ENCODE peak calls at places on chromosome 2, in five cellular contexts. U, P, K, R and B are unnamed samples.

GRCh38 chr2:112194480-112194879 is 56.3 kb downstream of the FBLN7 start:
- DNase-seq in K (no peak), P (no peak), R (no peak), U (no peak), B (no peak)

GRCh38 chr2:74849228-74849892 is 15.4 kb downstream of the HK2 start:
- DNase-seq in R (no peak), P (no peak), K (peak), U (peak), B (peak)

GRCh38 chr2:5524551-5524950 is 167.6 kb upstream of the SOX11 start:
- DNase-seq in R (no peak), U (no peak), P (no peak), K (no peak), B (no peak)

GRCh38 chr2:26724784-26725515 is 32.4 kb downstream of the KCNK3 start:
- DNase-seq in K (no peak), P (no peak), U (no peak), R (no peak), B (no peak)

GRCh38 chr2:240598311-240598911 is 11.9 kb downstream of the CAPN10 start:
- DNase-seq in R (peak), K (no peak), P (no peak), U (no peak), B (no peak)

GRCh38 chr2:56013475-56013874 is 89.9 kb upstream of the EFEMP1 start:
- DNase-seq in U (no peak), R (no peak), P (no peak), K (no peak), B (no peak)

GRCh38 chr2:96325038-96325883 is at the start of gene ITPRIPL1:
- DNase-seq in R (peak), U (no peak), K (no peak), P (no peak), B (no peak)

GRCh38 chr2:170886391-170886790 is 42.7 kb upstream of the GORASP2 start:
- DNase-seq in R (no peak), U (peak), P (no peak), K (peak), B (peak)

GRCh38 chr2:15939854-15940660 is at the start of gene MYCN:
- DNase-seq in K (no peak), R (peak), U (no peak), P (peak), B (peak)

GRCh38 chr2:182863642-182864041 is 2.8 kb downstream of the FRZB start:
- DNase-seq in P (no peak), K (no peak), R (no peak), U (no peak), B (no peak)

GRCh38 chr2:219569635-219570034 is 1.7 kb downstream of the OBSL1 start:
- DNase-seq in R (no peak), P (no peak), K (no peak), U (no peak), B (no peak)

GRCh38 chr2:122736279-122736678 is 980.8 kb downstream of the TSN start:
- DNase-seq in K (peak), U (peak), R (no peak), P (no peak), B (no peak)

GRCh38 chr2:151729416-151729811 is 4.9 kb downstream of the NEB start:
- DNase-seq in R (no peak), K (no peak), U (no peak), P (no peak), B (no peak)

GRCh38 chr2:197453914-197454398 is 604 bp downstream of the COQ10B start:
- DNase-seq in U (peak), K (no peak), P (peak), R (no peak), B (peak)

GRCh38 chr2:55926246-55926645 is 2.7 kb upstream of the EFEMP1 start:
- DNase-seq in R (no peak), P (no peak), U (no peak), K (no peak), B (no peak)

GRCh38 chr2:24261441-24261840 is 86.6 kb downstream of the FAM228A start:
- DNase-seq in P (no peak), R (no peak), U (no peak), K (no peak), B (no peak)

DNA sequence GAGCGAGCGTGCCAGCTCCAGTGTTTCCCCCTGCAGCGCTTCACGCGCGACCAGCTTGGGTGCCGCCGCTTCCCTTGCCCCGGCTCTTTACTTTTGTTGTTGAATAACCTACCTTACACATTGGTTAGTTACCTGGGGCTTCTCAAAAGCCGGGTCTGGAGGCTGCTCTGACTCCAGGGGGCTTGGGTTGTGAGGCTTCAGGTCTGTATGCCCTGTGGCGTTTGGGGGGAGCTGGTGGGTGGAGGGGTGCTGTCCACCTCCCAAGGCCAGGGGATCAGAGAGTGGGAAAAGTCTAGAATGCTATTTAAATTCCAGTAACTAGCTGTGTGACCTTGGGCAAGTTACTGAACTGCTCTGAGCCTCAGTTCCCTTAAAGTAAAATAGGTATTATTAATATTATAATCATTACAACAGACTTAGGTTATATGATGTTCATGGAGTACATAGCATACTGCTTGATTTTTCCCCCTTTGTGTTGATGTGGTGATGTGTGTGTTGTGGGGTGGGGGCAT is 770 bp downstream of the LYPD6B start:
- DNase-seq in P (no peak), R (no peak), K (no peak), U (no peak), B (no peak)
- H3K4me3 ChIP-seq in P (peak), R (no peak), K (peak), U (no peak), B (peak)

GRCh38 chr2:37650548-37651101 is 20.8 kb downstream of the CDC42EP3 start:
- DNase-seq in R (no peak), U (no peak), P (no peak), K (no peak), B (no peak)

GRCh38 chr2:37649518-37649917 is 21.9 kb downstream of the CDC42EP3 start:
- DNase-seq in K (no peak), R (no peak), P (no peak), U (no peak), B (no peak)

GRCh38 chr2:37647941-37648315 is 23.5 kb downstream of the CDC42EP3 start:
- DNase-seq in P (no peak), U (no peak), R (no peak), K (no peak), B (peak)

GRCh38 chr2:37645836-37646235 is 25.6 kb downstream of the CDC42EP3 start:
- DNase-seq in K (no peak), R (no peak), U (no peak), P (no peak), B (no peak)

DNA sequence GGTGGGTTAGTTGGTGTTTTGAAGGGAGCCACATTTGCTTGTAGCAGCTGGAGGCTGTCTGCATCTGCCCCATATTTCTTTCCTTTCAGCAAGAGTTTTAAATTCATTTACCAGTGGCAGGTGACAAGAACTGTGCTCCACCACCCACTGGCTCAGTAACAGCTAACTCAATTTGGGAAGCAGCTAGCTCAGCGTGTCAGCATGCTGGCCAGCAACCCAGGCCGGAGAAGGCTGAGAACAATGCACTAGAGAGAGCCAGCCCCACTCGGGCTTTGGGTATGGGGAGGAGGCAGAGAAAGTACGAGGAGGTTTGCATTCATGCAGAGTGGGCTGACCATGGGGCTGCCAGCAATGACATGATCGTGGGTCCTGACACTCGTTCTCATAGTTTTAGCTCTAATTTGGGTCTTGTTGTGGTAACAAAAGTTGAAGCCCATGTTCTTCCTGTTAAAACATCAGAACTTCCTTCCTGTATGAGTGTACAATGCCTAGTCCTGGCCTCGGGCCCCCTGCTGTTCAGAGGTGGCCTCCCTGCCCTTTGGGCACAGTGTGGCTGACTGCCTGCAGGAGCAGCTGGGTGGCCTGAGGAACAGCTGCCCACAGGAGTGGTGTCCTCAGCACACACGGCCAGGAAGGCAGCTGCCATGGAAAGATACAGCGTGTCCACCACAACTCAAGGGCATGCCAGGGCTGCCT is 23.0 kb downstream of the CDC42EP3 start:
- DNase-seq in R (no peak), P (peak), K (no peak), U (no peak), B (no peak)
- TF ChIP-seq CTCF in R (no peak), P (no peak), K (no peak), U (peak), B (no peak)

DNA sequence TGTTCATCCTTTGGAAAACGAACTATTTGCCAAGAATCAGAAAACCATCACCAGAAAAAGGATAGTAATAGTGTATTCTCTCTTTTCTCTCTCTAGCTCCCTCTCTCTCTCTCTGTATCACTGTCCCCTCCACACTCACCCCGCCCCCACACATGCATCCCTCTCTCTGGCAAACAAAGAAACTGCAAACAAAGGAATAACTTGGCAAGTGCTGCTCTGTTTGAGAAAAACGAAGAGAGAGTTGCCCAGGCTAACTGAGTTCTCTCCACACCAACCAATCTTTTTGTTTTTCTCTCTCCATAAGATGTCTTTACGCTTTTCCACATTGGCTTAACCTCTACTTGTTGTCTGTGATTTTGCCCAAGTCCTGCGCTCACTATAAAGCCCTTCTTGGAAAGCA is 316.2 kb downstream of the EPHA4 start:
- DNase-seq in P (no peak), U (no peak), K (no peak), R (no peak), B (no peak)
- H3K4me3 ChIP-seq in P (no peak), U (no peak), K (no peak), R (no peak), B (no peak)

GRCh38 chr2:39696838-39697237 is 31.1 kb downstream of the TMEM178A start:
- DNase-seq in P (no peak), K (peak), U (peak), R (no peak), B (peak)
- TF ChIP-seq CTCF in P (no peak), K (peak), U (peak), R (no peak), B (peak)

GRCh38 chr2:106624787-106625369 is 137.7 kb downstream of the CD8B2 start:
- DNase-seq in R (no peak), P (no peak), K (no peak), U (no peak), B (no peak)
- H3K4me3 ChIP-seq in R (no peak), P (no peak), K (no peak), U (no peak), B (no peak)

GRCh38 chr2:39119732-39120520 is 925 bp downstream of the SOS1 start:
- DNase-seq in U (peak), P (no peak), R (peak), K (peak), B (peak)
- TF ChIP-seq CTCF in U (no peak), P (no peak), R (peak), K (peak), B (no peak)

GRCh38 chr2:140136366-140136765 is 1356.2 kb upstream of the NXPH2 start:
- DNase-seq in K (no peak), R (peak), U (no peak), P (no peak), B (no peak)
- H3K4me3 ChIP-seq in K (no peak), R (no peak), U (no peak), P (no peak), B (no peak)

DNA sequence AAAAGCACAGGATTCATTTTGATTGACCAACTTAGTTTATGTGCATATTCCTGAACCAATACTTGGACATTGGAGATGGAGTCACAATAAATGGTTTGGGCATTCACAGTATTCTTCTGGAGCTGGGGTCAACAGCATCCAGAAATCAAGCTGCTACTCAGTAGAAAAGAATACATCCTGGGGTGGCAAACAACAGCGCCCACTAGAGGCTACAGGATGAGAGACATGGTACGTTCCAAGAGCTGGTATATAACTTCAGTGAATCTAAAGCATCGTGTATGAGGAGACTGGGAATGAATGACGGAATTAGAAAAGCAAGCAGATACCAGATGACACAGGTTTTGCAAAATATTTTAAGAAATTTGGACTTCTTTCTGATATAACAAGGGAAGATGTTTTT is 142.9 kb upstream of the FIGN start:
- DNase-seq in P (no peak), R (peak), K (peak), U (no peak), B (peak)
- TF ChIP-seq CTCF in P (no peak), R (peak), K (peak), U (peak), B (peak)

DNA sequence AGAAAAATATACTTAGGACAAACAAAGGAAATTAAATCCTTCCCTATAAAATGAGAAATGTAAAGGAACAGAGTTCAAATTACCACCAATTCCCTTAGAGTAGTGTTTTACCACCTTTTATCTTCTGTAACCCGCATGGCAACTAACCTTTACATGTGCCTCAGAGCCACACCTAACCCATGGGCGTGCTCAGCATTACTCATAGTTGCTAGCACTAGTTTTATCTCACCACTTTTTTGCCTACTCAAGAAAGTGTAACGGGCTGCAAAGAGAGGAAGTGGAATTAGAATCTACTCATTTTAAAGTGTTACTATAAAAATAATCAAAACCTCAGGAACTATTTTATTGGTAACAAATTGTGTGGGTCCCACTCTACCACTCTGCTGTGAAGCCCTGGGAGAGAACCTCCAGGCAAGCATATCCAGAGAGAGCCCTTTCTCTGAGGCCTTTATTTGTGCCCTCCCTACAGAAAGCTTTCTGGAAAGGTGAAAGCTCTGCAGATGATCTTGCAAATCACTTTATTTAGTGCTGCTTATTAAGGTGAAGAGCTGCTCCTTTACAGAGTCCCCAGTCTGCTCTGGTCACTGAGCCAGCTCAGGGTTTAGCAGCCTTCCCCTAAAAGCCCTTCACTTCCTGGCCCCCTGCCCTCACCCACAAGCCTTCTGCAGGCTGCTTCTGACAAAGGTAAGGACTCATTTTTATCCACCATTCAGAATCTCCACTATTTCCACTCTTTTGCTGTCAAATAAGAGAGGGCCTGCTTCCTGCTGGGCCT is 98.8 kb downstream of the TRABD2A start:
- DNase-seq in R (peak), K (peak), U (peak), P (no peak), B (no peak)
- H3K4me3 ChIP-seq in R (no peak), K (no peak), U (no peak), P (no peak), B (no peak)